ENCODE peak calls at places on chromosomes 11 and 22, in four cellular contexts. One of them, this sample, is unnamed.

GRCh38 chr11:116439480-116439759 is 333.4 kb downstream of the BUD13 start:
- DNase-seq in K562: no peak
- DNase-seq in H1: no peak
- DNase-seq in GM12891: no peak
- DNase-seq in this sample: no peak

GRCh38 chr22:44391481-44392445 is 79.0 kb upstream of the SHISAL1 start:
- DNase-seq in GM12891: no peak
- DNase-seq in H1: peak
- DNase-seq in K562: no peak
- DNase-seq in this sample: no peak

GRCh38 chr22:33180371-33180770 is 122.2 kb upstream of the SYN3 start:
- DNase-seq in H1: no peak
- DNase-seq in GM12891: no peak
- DNase-seq in K562: no peak
- DNase-seq in this sample: no peak

GRCh38 chr11:27464155-27464759 is 8.3 kb downstream of the LGR4 start:
- DNase-seq in GM12891: no peak
- DNase-seq in K562: peak
- DNase-seq in H1: no peak
- DNase-seq in this sample: no peak

GRCh38 chr11:128831781-128832497 is 35.2 kb downstream of the KCNJ1 start:
- DNase-seq in GM12891: no peak
- DNase-seq in H1: no peak
- DNase-seq in K562: no peak
- DNase-seq in this sample: no peak

GRCh38 chr11:119493712-119494111 is 70.7 kb upstream of the THY1 start:
- DNase-seq in H1: peak
- DNase-seq in GM12891: no peak
- DNase-seq in K562: peak
- DNase-seq in this sample: no peak

GRCh38 chr11:114953039-114953438 is 274.7 kb downstream of the NXPE2 start:
- DNase-seq in H1: no peak
- DNase-seq in K562: peak
- DNase-seq in GM12891: no peak
- DNase-seq in this sample: no peak

GRCh38 chr22:21920341-21921183 is 32.1 kb downstream of the PPM1F start:
- DNase-seq in H1: no peak
- DNase-seq in GM12891: no peak
- DNase-seq in K562: no peak
- DNase-seq in this sample: no peak

GRCh38 chr22:45322873-45323525 is 13.3 kb downstream of the FAM118A start:
- DNase-seq in K562: no peak
- DNase-seq in H1: no peak
- DNase-seq in GM12891: no peak
- DNase-seq in this sample: no peak

GRCh38 chr22:45769569-45770210 is 98.1 kb downstream of the ATXN10 start:
- DNase-seq in K562: no peak
- DNase-seq in GM12891: no peak
- DNase-seq in H1: no peak
- DNase-seq in this sample: no peak

GRCh38 chr11:27293500-27294417 is 69.3 kb downstream of the CCDC34 start:
- DNase-seq in K562: no peak
- DNase-seq in GM12891: no peak
- DNase-seq in H1: no peak
- DNase-seq in this sample: no peak

GRCh38 chr11:2516276-2517015 is 71.6 kb downstream of the KCNQ1 start:
- DNase-seq in H1: no peak
- DNase-seq in K562: no peak
- DNase-seq in GM12891: peak
- DNase-seq in this sample: peak

GRCh38 chr22:44670220-44670983 is 31.6 kb upstream of the PRR5 start:
- DNase-seq in GM12891: no peak
- DNase-seq in H1: no peak
- DNase-seq in K562: no peak
- DNase-seq in this sample: no peak

GRCh38 chr22:43861529-43861928 is 784 bp downstream of the SULT4A1 start:
- DNase-seq in GM12891: no peak
- DNase-seq in K562: no peak
- DNase-seq in H1: no peak
- DNase-seq in this sample: no peak

DNA sequence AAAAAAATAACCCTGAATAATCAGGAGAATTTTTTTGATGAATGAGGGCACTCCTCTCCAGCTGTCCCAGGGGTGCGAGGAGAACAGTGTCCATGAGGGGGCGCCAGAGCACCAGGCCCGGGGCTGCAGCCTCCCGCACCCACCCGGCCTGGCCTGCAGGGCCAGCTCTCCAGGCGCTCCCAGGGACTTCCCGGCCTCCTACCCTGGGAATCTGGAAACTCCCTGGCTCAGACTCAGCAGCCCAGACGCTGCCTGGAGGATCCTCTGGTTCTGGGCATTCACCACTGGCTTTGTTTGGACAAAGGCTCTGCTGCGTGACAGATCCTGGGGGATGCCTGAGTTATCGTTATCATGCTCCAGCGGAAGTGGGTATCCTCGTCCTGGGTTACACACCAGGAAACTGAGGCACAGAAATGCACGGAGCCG is 31.0 kb downstream of the MCM5 start:
- DNase-seq in GM12891: peak
- DNase-seq in K562: peak
- DNase-seq in H1: peak
- DNase-seq in this sample: peak
- TF ChIP-seq POLR2AphosphoS5 in GM12891: peak
- TF ChIP-seq POLR2AphosphoS5 in K562: no peak
- TF ChIP-seq POLR2AphosphoS5 in H1: peak
- TF ChIP-seq POLR2AphosphoS5 in this sample: no peak

GRCh38 chr11:13784848-13785247 is 116.4 kb downstream of the FAR1 start:
- DNase-seq in H1: no peak
- DNase-seq in GM12891: no peak
- DNase-seq in K562: no peak
- DNase-seq in this sample: no peak
- TF ChIP-seq TAF1 in H1: no peak
- TF ChIP-seq TAF1 in GM12891: no peak
- TF ChIP-seq TAF1 in K562: no peak
- TF ChIP-seq TAF1 in this sample: no peak

DNA sequence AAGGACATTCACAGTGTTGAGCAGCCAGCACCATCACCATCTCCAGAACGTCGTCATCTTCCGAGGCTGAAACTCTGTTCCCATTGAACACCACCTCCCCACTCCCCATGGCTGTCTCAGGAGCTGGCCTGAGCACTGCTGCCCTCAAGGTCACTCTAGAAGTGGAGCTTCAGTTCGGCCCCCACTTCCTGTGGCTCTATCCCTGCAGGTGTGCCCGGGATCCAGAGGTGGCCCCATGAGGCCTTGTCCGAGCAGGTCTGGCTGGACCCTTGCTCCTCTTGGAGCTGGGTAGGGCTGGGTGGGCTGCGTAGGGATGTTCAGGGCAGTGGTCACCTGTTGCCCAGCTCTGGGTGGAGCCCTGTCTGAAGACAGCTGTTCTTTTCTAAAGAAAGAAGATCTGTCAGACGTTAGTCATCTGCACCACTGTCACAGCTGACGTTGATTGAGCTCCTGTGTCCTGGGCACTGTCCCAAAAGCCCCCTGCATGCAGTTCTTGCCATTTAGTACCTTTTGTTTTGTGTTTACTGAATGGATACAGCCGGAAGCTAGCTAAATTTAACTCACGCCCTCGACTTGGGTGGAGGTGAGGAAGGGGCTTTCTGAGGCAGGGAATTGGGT is 75.5 kb upstream of the CLDN5 start:
- DNase-seq in GM12891: no peak
- DNase-seq in H1: no peak
- DNase-seq in K562: no peak
- DNase-seq in this sample: no peak
- TF ChIP-seq POLR2A in GM12891: no peak
- TF ChIP-seq POLR2A in H1: no peak
- TF ChIP-seq POLR2A in K562: no peak
- TF ChIP-seq POLR2A in this sample: no peak

GRCh38 chr11:77669848-77670511 is 32.4 kb upstream of the CLNS1A start:
- DNase-seq in H1: no peak
- DNase-seq in K562: no peak
- DNase-seq in GM12891: no peak
- DNase-seq in this sample: no peak

GRCh38 chr11:77668760-77669159 is 31.2 kb upstream of the CLNS1A start:
- DNase-seq in GM12891: no peak
- DNase-seq in H1: no peak
- DNase-seq in K562: no peak
- DNase-seq in this sample: no peak

GRCh38 chr11:77677138-77677537 is 39.5 kb upstream of the CLNS1A start:
- DNase-seq in GM12891: no peak
- DNase-seq in K562: no peak
- DNase-seq in H1: no peak
- DNase-seq in this sample: no peak

GRCh38 chr11:77672276-77672675 is 34.7 kb upstream of the CLNS1A start:
- DNase-seq in GM12891: no peak
- DNase-seq in K562: no peak
- DNase-seq in H1: no peak
- DNase-seq in this sample: no peak
- TF ChIP-seq POLR2AphosphoS5 in GM12891: no peak
- TF ChIP-seq POLR2AphosphoS5 in K562: no peak
- TF ChIP-seq POLR2AphosphoS5 in H1: no peak
- TF ChIP-seq POLR2AphosphoS5 in this sample: no peak

GRCh38 chr11:23723861-23724260 is 773.0 kb upstream of the LUZP2 start:
- DNase-seq in K562: no peak
- DNase-seq in H1: no peak
- DNase-seq in GM12891: no peak
- DNase-seq in this sample: no peak

GRCh38 chr11:23729088-23729487 is 767.8 kb upstream of the LUZP2 start:
- DNase-seq in GM12891: no peak
- DNase-seq in K562: no peak
- DNase-seq in H1: no peak
- DNase-seq in this sample: no peak

GRCh38 chr11:23725752-23726151 is 771.1 kb upstream of the LUZP2 start:
- DNase-seq in H1: no peak
- DNase-seq in K562: no peak
- DNase-seq in GM12891: no peak
- DNase-seq in this sample: no peak

GRCh38 chr11:23730307-23730998 is 766.4 kb upstream of the LUZP2 start:
- DNase-seq in K562: peak
- DNase-seq in H1: no peak
- DNase-seq in GM12891: no peak
- DNase-seq in this sample: peak

GRCh38 chr11:23727821-23728220 is 769.0 kb upstream of the LUZP2 start:
- DNase-seq in H1: no peak
- DNase-seq in K562: no peak
- DNase-seq in GM12891: no peak
- DNase-seq in this sample: no peak
- TF ChIP-seq TAF1 in H1: no peak
- TF ChIP-seq TAF1 in K562: no peak
- TF ChIP-seq TAF1 in GM12891: no peak
- TF ChIP-seq TAF1 in this sample: no peak

DNA sequence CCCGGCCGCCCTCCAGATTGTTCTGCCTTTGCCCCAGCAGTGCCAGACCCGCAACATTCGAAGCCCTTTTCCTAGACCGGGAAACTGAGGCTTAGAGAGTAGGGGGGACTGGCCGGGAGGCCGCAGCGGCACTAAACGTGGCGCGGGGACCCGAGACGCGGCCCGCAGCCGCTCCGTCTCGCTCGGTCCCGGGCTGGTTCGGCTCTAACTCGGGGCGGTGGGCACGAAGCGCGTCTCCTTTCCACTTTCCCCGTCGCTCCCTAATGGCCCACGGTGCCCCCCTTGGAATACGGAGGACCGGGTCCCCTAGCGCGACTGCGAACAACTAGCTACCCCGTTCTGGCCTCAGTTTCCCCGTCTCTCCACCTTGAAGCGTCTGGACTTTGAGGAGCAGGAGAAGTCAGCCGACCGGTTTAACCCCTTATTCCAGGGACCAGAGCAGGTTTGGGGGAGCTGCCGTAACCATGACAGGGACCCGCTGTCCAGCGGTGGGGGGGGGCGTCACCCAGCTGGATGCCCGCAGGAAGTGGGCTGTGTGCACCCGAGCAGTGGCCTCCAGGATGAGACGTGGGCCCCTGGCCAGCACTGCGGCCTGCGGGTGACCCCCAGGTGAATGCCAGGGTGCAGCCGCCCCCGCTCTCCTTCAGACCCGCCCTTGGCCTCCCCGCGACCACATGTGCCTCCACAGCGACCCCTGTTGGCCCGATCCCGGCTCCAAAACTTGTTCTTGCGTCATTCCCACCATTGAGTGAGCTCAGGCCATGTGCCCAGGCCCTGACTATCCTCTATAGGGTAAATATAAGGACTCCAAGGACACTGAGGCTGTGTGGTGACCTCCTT is 1.1 kb downstream of the CDC42EP1 start:
- DNase-seq in K562: peak
- DNase-seq in H1: peak
- DNase-seq in GM12891: peak
- DNase-seq in this sample: peak
- TF ChIP-seq POLR2A in K562: peak
- TF ChIP-seq POLR2A in H1: peak
- TF ChIP-seq POLR2A in GM12891: no peak
- TF ChIP-seq POLR2A in this sample: no peak

DNA sequence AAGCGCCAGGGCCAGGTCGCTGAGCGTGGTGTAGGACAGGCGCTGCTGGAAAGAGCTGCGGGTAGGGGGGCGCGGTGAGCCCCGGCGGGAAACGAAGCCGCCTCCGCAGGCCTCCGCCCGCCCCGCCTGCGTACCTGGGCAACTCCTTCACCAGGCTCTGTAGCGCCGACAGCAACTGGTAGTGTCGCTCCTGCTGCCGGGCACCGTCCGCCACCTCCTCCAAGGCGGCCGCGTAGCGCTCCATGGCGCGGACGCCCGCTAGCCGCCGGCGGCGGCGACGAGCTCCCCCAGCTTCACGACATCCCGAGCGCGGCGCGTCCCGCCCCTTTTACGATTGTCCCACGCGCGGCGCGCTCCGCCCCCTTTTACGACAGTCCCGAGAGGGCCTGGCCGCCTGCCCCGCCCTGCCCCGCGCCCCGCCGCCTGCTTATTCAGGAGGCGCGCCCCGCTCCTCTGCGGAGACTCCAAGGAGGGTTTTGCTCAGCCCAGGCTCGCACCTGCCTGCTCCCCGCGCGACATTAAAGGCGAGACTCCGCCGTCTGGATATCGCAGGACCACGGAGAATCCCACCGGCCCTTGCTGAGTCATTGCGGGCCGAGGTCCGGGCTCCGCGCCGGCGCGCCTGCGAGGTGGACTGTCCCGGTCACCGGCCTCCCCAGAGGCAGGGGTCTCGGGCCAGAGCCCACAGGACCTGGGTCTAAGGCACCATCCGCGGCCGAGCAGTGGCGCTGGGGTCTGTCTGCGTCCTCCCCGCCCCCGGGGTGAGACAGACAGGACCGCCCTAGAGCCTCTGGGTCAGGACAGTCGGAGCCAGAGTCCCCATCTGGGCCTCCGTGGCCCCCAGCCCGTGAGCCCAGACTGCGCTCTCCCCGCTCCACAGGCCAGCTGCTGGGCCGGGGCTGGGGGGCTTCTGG is at the start of gene DGCR6L:
- DNase-seq in GM12891: peak
- DNase-seq in H1: peak
- DNase-seq in K562: no peak
- DNase-seq in this sample: peak
- TF ChIP-seq POLR2AphosphoS5 in GM12891: no peak
- TF ChIP-seq POLR2AphosphoS5 in H1: no peak
- TF ChIP-seq POLR2AphosphoS5 in K562: peak
- TF ChIP-seq POLR2AphosphoS5 in this sample: no peak